ENCODE peak calls at places on chromosomes 7 and 10, in ten cellular contexts. I is BJ, V is IMR-90, W is omental fat pad, D is bronchial epithelial cell, K is upper lobe of right lung, E is coronary artery, A is kidney, O is lower leg skin, T is BE2C. B is an unnamed sample.

GRCh38 chr10:70122742-70123141 is 9.9 kb downstream of the AIFM2 start:
- DNase-seq in I (no peak), V (peak), W (no peak), D (no peak), K (no peak), E (no peak), A (no peak), O (no peak), T (no peak), B (no peak)

GRCh38 chr7:2886900-2887299 is 42.8 kb upstream of the GNA12 start:
- DNase-seq in I (no peak), V (peak), W (no peak), D (peak), K (no peak), E (no peak), A (no peak), O (no peak), T (peak), B (no peak)

GRCh38 chr7:79452495-79453265 is 787 bp downstream of the MAGI2 start:
- DNase-seq in I (no peak), V (peak), W (no peak), D (no peak), K (peak), E (peak), A (peak), O (peak), T (peak), B (peak)

GRCh38 chr7:69403169-69403568 is 195.1 kb upstream of the AUTS2 start:
- DNase-seq in I (no peak), V (no peak), W (no peak), D (no peak), K (no peak), E (no peak), A (no peak), O (no peak), T (peak), B (no peak)

GRCh38 chr10:132880148-132880981 is 62.0 kb downstream of the CFAP46 start:
- DNase-seq in I (no peak), V (no peak), W (no peak), D (no peak), K (peak), E (no peak), A (peak), O (no peak), T (no peak), B (peak)

GRCh38 chr7:49660976-49661375 is 112.5 kb upstream of the VWC2 start:
- DNase-seq in I (no peak), V (no peak), W (no peak), D (no peak), K (no peak), E (no peak), A (no peak), O (no peak), T (no peak), B (no peak)

GRCh38 chr7:1449501-1449900 is 9.8 kb downstream of the MICALL2 start:
- DNase-seq in I (no peak), V (no peak), W (no peak), D (no peak), K (no peak), E (no peak), A (no peak), O (no peak), T (no peak), B (no peak)

GRCh38 chr7:128701062-128701785 is 29.1 kb downstream of the GARIN1A start:
- DNase-seq in I (no peak), V (no peak), W (no peak), D (peak), K (no peak), E (no peak), A (no peak), O (no peak), T (no peak), B (no peak)

GRCh38 chr10:73867126-73867807 is 7.1 kb downstream of the CAMK2G start:
- DNase-seq in I (no peak), V (no peak), W (no peak), D (no peak), K (no peak), E (no peak), A (no peak), O (no peak), T (no peak), B (no peak)

GRCh38 chr10:102633282-102633681 is 11.0 kb upstream of the TRIM8 start:
- DNase-seq in I (no peak), V (peak), W (no peak), D (peak), K (peak), E (no peak), A (peak), O (no peak), T (no peak), B (no peak)

GRCh38 chr10:34580643-34581042 is 234.5 kb downstream of the PARD3 start:
- DNase-seq in I (no peak), V (peak), W (no peak), D (peak), K (no peak), E (no peak), A (no peak), O (no peak), T (no peak), B (no peak)

GRCh38 chr10:99619090-99619800 is 994 bp downstream of the SLC25A28 start:
- DNase-seq in I (no peak), V (peak), W (no peak), D (peak), K (no peak), E (no peak), A (no peak), O (no peak), T (no peak), B (no peak)

GRCh38 chr10:76415559-76415958 is 984.1 kb downstream of the LRMDA start:
- DNase-seq in I (no peak), V (no peak), W (no peak), D (no peak), K (no peak), E (no peak), A (no peak), O (no peak), T (no peak), B (no peak)

DNA sequence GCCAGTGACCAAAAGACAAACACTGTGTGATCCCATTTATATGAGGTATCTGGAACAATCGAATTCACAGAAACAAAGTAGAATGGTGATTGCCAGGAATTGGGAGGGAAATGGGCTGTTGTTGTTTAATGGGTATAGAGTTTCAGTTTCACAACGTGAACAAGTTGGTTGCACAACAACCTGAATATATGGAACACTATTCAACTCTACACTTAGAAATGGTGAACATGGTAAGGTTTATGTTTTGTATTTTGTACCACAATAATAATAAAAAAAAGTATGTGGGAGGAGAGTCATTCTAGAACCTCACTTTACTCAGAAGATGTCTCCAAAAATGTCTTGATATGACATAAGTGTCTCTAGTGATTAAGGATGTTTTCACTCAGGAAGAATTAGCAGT is 85.2 kb upstream of the SGCE start:
- DNase-seq in I (no peak), V (no peak), W (no peak), D (peak), K (no peak), E (no peak), A (no peak), O (no peak), T (no peak), B (no peak)
- TF ChIP-seq CTCF in I (no peak), V (no peak), W (no peak), D (no peak), K (no peak), E (no peak), A (no peak), O (no peak), T (no peak), B (no peak)

DNA sequence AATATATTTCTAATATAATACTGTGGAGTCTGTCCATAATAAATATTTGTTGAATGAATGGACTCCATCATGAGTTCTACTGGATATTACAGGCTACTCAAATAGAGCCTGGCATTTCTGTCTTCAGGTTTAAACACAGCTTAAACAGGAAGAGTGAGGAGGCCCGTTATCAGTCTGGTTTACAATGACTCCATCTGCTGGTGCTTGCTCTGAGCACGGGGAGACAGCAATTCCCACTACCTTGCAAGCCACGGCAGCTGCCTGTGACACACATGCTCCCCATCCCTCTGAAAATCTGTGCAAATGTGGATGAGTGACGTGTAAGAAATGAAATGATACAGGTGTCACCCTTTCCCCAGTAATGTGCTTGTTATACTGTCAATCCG is 293.5 kb upstream of the IMMP2L start:
- DNase-seq in I (no peak), V (peak), W (no peak), D (peak), K (no peak), E (no peak), A (no peak), O (no peak), T (peak), B (no peak)
- TF ChIP-seq CTCF in I (peak), V (peak), W (no peak), D (no peak), K (no peak), E (no peak), A (peak), O (no peak), T (peak), B (no peak)

GRCh38 chr10:129694184-129694583 is 227.1 kb downstream of the MGMT start:
- DNase-seq in I (no peak), V (no peak), W (no peak), D (no peak), K (no peak), E (no peak), A (no peak), O (no peak), T (no peak), B (no peak)
- TF ChIP-seq CTCF in I (no peak), V (no peak), W (no peak), D (no peak), K (no peak), E (no peak), A (no peak), O (no peak), T (no peak), B (no peak)

DNA sequence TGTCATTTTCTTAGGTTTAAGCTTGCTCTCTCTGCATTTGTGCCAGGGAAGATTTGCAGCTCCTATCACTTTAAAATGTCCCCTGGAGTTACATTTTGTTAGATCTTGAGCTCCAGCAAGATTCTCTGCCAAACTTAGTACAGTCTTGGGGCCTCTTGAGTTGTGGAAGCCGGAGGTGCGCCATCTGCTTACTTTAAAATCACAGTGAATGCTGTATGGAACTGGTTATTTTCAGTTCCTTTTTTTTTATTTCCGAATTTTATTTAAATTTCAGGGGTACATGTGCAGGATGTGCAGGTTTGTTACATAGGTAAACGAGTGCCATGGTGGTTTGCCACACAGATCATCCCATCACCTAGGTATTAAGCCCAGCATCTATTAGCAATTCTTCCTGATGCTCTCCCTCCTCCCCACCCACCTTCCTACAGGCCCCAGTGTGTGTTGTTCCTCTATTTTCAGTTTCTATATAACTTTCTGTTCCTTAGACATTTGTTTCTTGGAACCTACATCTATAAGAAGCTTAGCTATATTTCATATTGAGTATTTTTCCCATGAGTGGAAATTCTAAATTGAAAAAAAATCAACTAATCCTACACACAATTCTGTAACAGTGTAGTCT is 114.4 kb upstream of the CREB5 start:
- DNase-seq in I (no peak), V (no peak), W (no peak), D (no peak), K (no peak), E (no peak), A (no peak), O (no peak), T (no peak), B (no peak)
- TF ChIP-seq CTCF in I (no peak), V (no peak), W (no peak), D (no peak), K (no peak), E (no peak), A (no peak), O (no peak), T (no peak), B (no peak)

GRCh38 chr7:76185187-76185915 is 16.3 kb upstream of the SRRM3 start:
- DNase-seq in I (no peak), V (no peak), W (no peak), D (no peak), K (no peak), E (no peak), A (no peak), O (no peak), T (peak), B (no peak)

GRCh38 chr7:76173566-76174205 is 28.0 kb upstream of the SRRM3 start:
- DNase-seq in I (no peak), V (no peak), W (no peak), D (no peak), K (no peak), E (no peak), A (no peak), O (no peak), T (no peak), B (no peak)

GRCh38 chr7:76182225-76182965 is 19.3 kb upstream of the SRRM3 start:
- DNase-seq in I (no peak), V (no peak), W (no peak), D (no peak), K (no peak), E (no peak), A (no peak), O (no peak), T (no peak), B (no peak)

DNA sequence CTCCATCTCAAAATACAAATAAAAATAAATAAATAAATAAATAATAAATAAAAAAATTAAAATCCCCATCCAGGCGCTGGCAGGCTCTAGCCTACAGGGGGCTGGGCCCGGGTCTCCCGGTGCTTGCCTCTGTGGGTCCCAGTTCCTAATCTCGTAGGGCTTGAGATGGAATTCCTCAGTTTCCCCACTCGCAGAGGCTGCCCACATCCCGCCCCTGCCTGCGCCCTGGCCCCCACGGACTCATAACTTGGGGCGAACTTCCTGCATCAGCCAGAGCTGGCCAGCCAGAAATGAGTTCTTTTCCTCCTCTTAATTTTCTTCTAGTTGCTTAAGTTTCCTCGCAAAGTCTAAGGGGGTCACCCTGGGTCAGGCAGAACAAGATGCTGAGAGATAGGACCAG is 22.0 kb upstream of the SRRM3 start:
- DNase-seq in I (no peak), V (no peak), W (no peak), D (no peak), K (no peak), E (no peak), A (no peak), O (no peak), T (no peak), B (no peak)
- TF ChIP-seq CTCF in I (no peak), V (no peak), W (no peak), D (no peak), K (no peak), E (no peak), A (no peak), O (no peak), T (no peak), B (peak)

GRCh38 chr7:7521259-7521658 is 14.4 kb downstream of the COL28A1 start:
- DNase-seq in I (no peak), V (no peak), W (no peak), D (peak), K (no peak), E (no peak), A (no peak), O (no peak), T (no peak), B (no peak)
- TF ChIP-seq CTCF in I (no peak), V (no peak), W (no peak), D (no peak), K (no peak), E (no peak), A (no peak), O (no peak), T (no peak), B (no peak)

DNA sequence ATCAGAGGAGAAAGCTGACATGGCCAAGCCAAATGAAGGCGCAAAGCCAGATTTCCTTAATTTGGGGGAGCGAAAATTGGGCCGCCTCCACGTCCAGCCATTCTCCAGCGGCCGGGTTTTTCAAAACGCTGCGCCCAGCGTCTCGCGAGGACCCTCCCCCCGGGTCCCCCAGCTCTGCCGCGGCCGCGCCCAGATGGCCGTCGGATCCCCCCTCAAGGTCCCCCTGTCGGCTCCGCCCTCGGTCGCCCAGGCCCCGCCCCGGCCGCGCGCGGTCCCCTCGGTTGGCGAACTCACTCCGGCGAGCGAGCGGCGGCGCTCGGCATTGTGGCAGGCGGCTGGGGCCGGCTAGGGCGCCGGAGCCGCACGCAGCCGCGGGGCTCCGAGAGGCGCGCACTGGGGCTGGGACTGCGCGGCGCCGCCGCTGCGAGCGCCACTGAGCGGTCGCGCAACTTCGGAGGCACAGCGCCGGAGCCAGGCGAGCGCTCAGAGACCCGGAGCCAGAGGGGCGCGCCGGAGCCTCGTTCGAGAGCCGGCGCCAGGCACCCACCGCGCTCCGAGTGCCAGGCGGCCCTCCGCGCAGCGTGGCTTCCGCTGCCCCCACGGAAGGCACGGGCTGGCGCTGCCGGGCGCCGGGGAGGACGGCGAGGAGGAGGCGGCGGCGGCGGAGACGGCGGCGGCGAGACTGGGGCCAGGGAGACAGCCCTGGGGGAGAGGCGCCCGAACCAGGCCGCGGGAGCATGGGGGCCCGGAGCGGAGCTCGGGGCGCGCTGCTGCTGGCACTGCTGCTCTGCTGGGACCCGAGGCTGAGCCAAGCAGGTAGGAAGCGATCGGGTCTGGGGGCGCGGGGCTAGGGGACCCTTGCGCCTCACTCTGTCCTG is at the start of gene UNC5B:
- DNase-seq in I (no peak), V (peak), W (no peak), D (peak), K (peak), E (peak), A (peak), O (peak), T (peak), B (peak)
- TF ChIP-seq CTCF in I (no peak), V (peak), W (no peak), D (peak), K (peak), E (no peak), A (peak), O (no peak), T (peak), B (peak)

DNA sequence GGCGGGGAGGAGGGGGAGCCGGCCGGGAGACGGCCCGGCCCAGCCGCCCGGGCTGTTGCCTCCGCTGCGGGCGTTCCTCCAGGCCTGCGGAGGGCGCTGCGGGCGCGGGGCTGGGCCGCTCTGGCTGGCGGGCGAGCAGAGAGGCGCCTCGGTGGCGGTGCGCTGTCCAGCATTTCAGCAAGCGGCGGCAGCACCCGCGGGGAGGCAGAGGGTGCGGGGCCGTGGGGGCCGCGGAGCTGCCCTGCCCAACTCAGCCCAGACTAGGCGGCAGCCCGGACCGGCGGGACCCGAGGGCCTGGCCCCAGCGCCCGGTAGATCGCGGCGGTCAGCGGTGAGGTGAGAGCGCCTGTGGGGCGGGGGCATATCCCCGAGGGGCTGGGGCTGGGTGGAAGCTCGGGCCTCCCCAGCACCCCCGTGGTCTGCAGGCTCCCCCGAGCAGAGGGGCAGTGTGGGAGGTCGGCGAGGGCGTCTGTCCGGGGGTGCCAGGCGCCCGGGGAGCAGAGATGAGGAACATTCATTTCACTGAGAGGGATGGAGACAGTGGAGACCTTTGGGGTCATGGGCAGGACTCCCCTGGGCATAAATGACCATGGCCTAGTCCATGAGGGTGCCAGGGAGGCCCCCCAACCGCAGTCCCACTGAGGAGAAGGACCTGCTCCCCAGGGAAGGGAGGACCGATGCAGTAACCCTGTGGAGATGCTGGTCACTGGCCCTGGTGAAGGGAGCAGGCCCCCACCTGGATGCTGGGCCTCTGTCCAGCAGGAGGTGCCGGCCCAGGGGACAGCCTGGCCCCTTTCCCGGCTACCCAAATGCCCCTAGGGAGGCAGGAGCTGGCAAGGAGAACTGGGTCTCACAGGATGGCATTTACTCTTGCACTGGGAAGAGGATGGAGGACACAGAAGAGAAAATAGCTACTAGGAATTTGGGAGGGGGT is at the start of gene SRRM3:
- DNase-seq in I (no peak), V (peak), W (peak), D (peak), K (peak), E (no peak), A (peak), O (peak), T (peak), B (peak)
- TF ChIP-seq CTCF in I (peak), V (peak), W (no peak), D (peak), K (peak), E (peak), A (peak), O (no peak), T (peak), B (peak)

GRCh38 chr10:92552310-92552709 is 21.6 kb downstream of the IDE start:
- DNase-seq in I (no peak), V (no peak), W (no peak), D (no peak), K (no peak), E (no peak), A (no peak), O (no peak), T (no peak), B (no peak)
- TF ChIP-seq CTCF in I (peak), V (no peak), W (no peak), D (peak), K (no peak), E (no peak), A (no peak), O (no peak), T (peak), B (peak)